ENCODE peak calls at places on chromosome 1, in ten cellular contexts. A, P, B, C, M, V, U, R, E and Q are unnamed samples.

GRCh38 chr1:151282883-151283725 is 1.0 kb downstream of the ZNF687 start:
- DNase-seq in A (peak; percentile 13), P (peak; percentile 68), B (peak; percentile 45), C (no peak), M (no peak), V (peak; percentile 42), U (no peak), R (no peak), E (peak; percentile 23), Q (peak; percentile 66)

GRCh38 chr1:68141801-68142440 is 90.4 kb downstream of the WLS start:
- DNase-seq in A (peak; percentile 66), P (no peak), B (no peak), C (no peak), M (no peak), V (no peak), U (no peak), R (no peak), E (no peak), Q (no peak)

GRCh38 chr1:248686815-248687214 is 15.8 kb downstream of the OR14I1 start:
- DNase-seq in A (no peak), P (no peak), B (peak; percentile 36), C (no peak), M (no peak), V (no peak), U (no peak), R (no peak), E (peak; percentile 66), Q (peak; percentile 76)

GRCh38 chr1:85334962-85335361 is 58.5 kb upstream of the BCL10 start:
- DNase-seq in A (peak; percentile 84), P (no peak), B (no peak), C (no peak), M (no peak), V (no peak), U (no peak), R (no peak), E (no peak), Q (peak; percentile 73)

GRCh38 chr1:58779837-58780585 is 3.8 kb downstream of the JUN start:
- DNase-seq in A (peak; percentile 77), P (no peak), B (peak; percentile 94), C (no peak), M (no peak), V (peak; percentile 13), U (peak; percentile 96), R (no peak), E (peak; percentile 53), Q (no peak)

GRCh38 chr1:159854101-159854692 is 8.3 kb downstream of the VSIG8 start:
- DNase-seq in A (peak; percentile 57), P (peak; percentile 73), B (peak; percentile 47), C (peak; percentile 93), M (peak; percentile 28), V (peak; percentile 79), U (no peak), R (peak; percentile 32), E (peak; percentile 60), Q (no peak)

GRCh38 chr1:30085814-30086770 is 637.3 kb downstream of the MATN1 start:
- DNase-seq in A (peak; percentile 56), P (peak; percentile 96), B (peak; percentile 23), C (peak; percentile 74), M (no peak), V (peak; percentile 3), U (no peak), R (peak; percentile 87), E (peak; percentile 36), Q (no peak)

GRCh38 chr1:97796716-97797115 is 124.1 kb downstream of the DPYD start:
- DNase-seq in A (peak; percentile 64), P (no peak), B (peak; percentile 35), C (no peak), M (no peak), V (no peak), U (peak; percentile 26), R (no peak), E (no peak), Q (no peak)

GRCh38 chr1:40897499-40897898 is 35.3 kb upstream of the CITED4 start:
- DNase-seq in A (peak; percentile 63), P (no peak), B (peak; percentile 20), C (no peak), M (no peak), V (no peak), U (no peak), R (no peak), E (peak; percentile 77), Q (no peak)

GRCh38 chr1:205970486-205970885 is 27.2 kb upstream of the SLC26A9 start:
- DNase-seq in A (no peak), P (no peak), B (no peak), C (no peak), M (no peak), V (no peak), U (no peak), R (no peak), E (peak; percentile 38), Q (no peak)

GRCh38 chr1:113987259-113987658 is 8.0 kb downstream of the OLFML3 start:
- DNase-seq in A (no peak), P (no peak), B (no peak), C (no peak), M (no peak), V (no peak), U (no peak), R (no peak), E (no peak), Q (no peak)

GRCh38 chr1:197330213-197330612 is 62.2 kb downstream of the CRB1 start:
- DNase-seq in A (no peak), P (no peak), B (no peak), C (no peak), M (no peak), V (no peak), U (no peak), R (no peak), E (no peak), Q (no peak)

GRCh38 chr1:184745929-184746583 is 8.6 kb downstream of the EDEM3 start:
- DNase-seq in A (no peak), P (no peak), B (no peak), C (no peak), M (no peak), V (no peak), U (no peak), R (no peak), E (no peak), Q (peak; percentile 70)

GRCh38 chr1:156727914-156728598 is at the start of gene METTL25B:
- DNase-seq in A (peak; percentile 77), P (peak; percentile 93), B (peak; percentile 86), C (peak; percentile 88), M (peak; percentile 91), V (peak; percentile 70), U (peak; percentile 78), R (peak; percentile 68), E (peak; percentile 89), Q (peak; percentile 95)

GRCh38 chr1:35555601-35556477 is 1.4 kb downstream of the KIAA0319L start:
- DNase-seq in A (peak; percentile 80), P (no peak), B (no peak), C (no peak), M (no peak), V (no peak), U (peak; percentile 70), R (no peak), E (peak; percentile 85), Q (no peak)

GRCh38 chr1:234214129-234214910 is 158.9 kb upstream of the COA6 start:
- DNase-seq in A (peak; percentile 67), P (peak; percentile 66), B (no peak), C (peak; percentile 55), M (peak; percentile 47), V (no peak), U (no peak), R (peak; percentile 42), E (peak; percentile 54), Q (no peak)

GRCh38 chr1:236021424-236022135 is 43.3 kb downstream of the NID1 start:
- DNase-seq in A (peak; percentile 43), P (no peak), B (no peak), C (no peak), M (no peak), V (no peak), U (no peak), R (no peak), E (no peak), Q (no peak)

GRCh38 chr1:53359225-53359933 is 31.5 kb upstream of the LRP8 start:
- DNase-seq in A (no peak), P (no peak), B (no peak), C (no peak), M (no peak), V (no peak), U (no peak), R (no peak), E (no peak), Q (no peak)

GRCh38 chr1:234111458-234112142 is 207.1 kb downstream of the SLC35F3 start:
- DNase-seq in A (peak; percentile 40), P (peak; percentile 82), B (peak; percentile 52), C (peak; percentile 46), M (no peak), V (peak; percentile 38), U (no peak), R (peak; percentile 31), E (peak; percentile 60), Q (peak; percentile 18)

GRCh38 chr1:220219865-220220698 is 52.2 kb downstream of the RAB3GAP2 start:
- DNase-seq in A (no peak), P (no peak), B (no peak), C (no peak), M (no peak), V (no peak), U (no peak), R (no peak), E (no peak), Q (no peak)

GRCh38 chr1:34277150-34277549 is 100.4 kb downstream of the C1orf94 start:
- DNase-seq in A (no peak), P (no peak), B (no peak), C (no peak), M (no peak), V (no peak), U (no peak), R (no peak), E (no peak), Q (no peak)

GRCh38 chr1:66356605-66357004 is 177.3 kb upstream of the SGIP1 start:
- DNase-seq in A (no peak), P (peak; percentile 67), B (no peak), C (no peak), M (no peak), V (no peak), U (no peak), R (no peak), E (no peak), Q (no peak)

GRCh38 chr1:117657031-117657430 is 51.2 kb downstream of the TENT5C start:
- DNase-seq in A (peak; percentile 90), P (no peak), B (no peak), C (no peak), M (no peak), V (no peak), U (no peak), R (no peak), E (peak; percentile 82), Q (no peak)

GRCh38 chr1:41072051-41072450 is 50.5 kb upstream of the SLFNL1 start:
- DNase-seq in A (peak; percentile 64), P (no peak), B (no peak), C (no peak), M (no peak), V (no peak), U (no peak), R (no peak), E (no peak), Q (no peak)

GRCh38 chr1:39927538-39927937 is 25.8 kb upstream of the MYCL start:
- DNase-seq in A (no peak), P (no peak), B (no peak), C (no peak), M (no peak), V (no peak), U (no peak), R (no peak), E (no peak), Q (no peak)

GRCh38 chr1:107936498-107937481 is 28.2 kb downstream of the VAV3 start:
- DNase-seq in A (peak; percentile 97), P (peak; percentile 25), B (peak; percentile 57), C (no peak), M (no peak), V (peak; percentile 9), U (no peak), R (no peak), E (peak; percentile 99), Q (peak; percentile 30)

GRCh38 chr1:94279462-94279861 is 42.1 kb upstream of the ARHGAP29 start:
- DNase-seq in A (peak; percentile 42), P (no peak), B (no peak), C (no peak), M (no peak), V (no peak), U (no peak), R (no peak), E (peak; percentile 40), Q (no peak)

GRCh38 chr1:176643536-176643935 is 180.6 kb downstream of the PAPPA2 start:
- DNase-seq in A (peak; percentile 80), P (no peak), B (no peak), C (no peak), M (no peak), V (no peak), U (no peak), R (no peak), E (peak; percentile 57), Q (no peak)